ENCODE peak calls at places on chromosomes 13 and 19, in five cellular contexts. L, N, F, P and A are unnamed samples.

GRCh38 chr19:58218899-58219298 is 9.8 kb upstream of the ZNF544 start:
- DNase-seq in L (peak; percentile 25), N (no peak), F (no peak), P (peak; percentile 41), A (no peak)

GRCh38 chr13:45341799-45342584 is 1.0 kb upstream of the TPT1 start:
- DNase-seq in L (peak; percentile 82), N (no peak), F (peak; percentile 66), P (peak; percentile 71), A (peak; percentile 82)

GRCh38 chr19:48975947-48976847 is 11.1 kb downstream of the FTL start:
- DNase-seq in L (no peak), N (no peak), F (no peak), P (peak; percentile 72), A (no peak)

GRCh38 chr19:49888478-49888901 is 8.2 kb downstream of the IL4I1 start:
- DNase-seq in L (no peak), N (no peak), F (no peak), P (no peak), A (no peak)

GRCh38 chr13:91166714-91167511 is 180.6 kb upstream of the MIR17HG start:
- DNase-seq in L (no peak), N (no peak), F (no peak), P (peak; percentile 44), A (no peak)

GRCh38 chr13:62176051-62176450 is 760.4 kb upstream of the PCDH20 start:
- DNase-seq in L (no peak), N (no peak), F (no peak), P (no peak), A (no peak)

GRCh38 chr19:36686365-36687213 is 823 bp upstream of the ZNF567 start:
- DNase-seq in L (peak; percentile 23), N (peak; percentile 25), F (no peak), P (no peak), A (no peak)

GRCh38 chr13:49821216-49821820 is 28.8 kb upstream of the KPNA3 start:
- DNase-seq in L (no peak), N (no peak), F (no peak), P (no peak), A (peak; percentile 4)

GRCh38 chr19:51507640-51508058 is 6.0 kb upstream of the SIGLEC12 start:
- DNase-seq in L (no peak), N (no peak), F (no peak), P (no peak), A (no peak)

GRCh38 chr13:82614086-82614485 is 1268.2 kb downstream of the SLITRK1 start:
- DNase-seq in L (peak; percentile 55), N (no peak), F (no peak), P (no peak), A (no peak)

GRCh38 chr19:8334458-8335342 is 8.4 kb downstream of the KANK3 start:
- DNase-seq in L (peak; percentile 93), N (no peak), F (peak; percentile 59), P (peak; percentile 86), A (peak; percentile 34)

GRCh38 chr13:32121316-32121715 is 89.7 kb downstream of the FRY start:
- DNase-seq in L (no peak), N (no peak), F (no peak), P (no peak), A (peak; percentile 68)

DNA sequence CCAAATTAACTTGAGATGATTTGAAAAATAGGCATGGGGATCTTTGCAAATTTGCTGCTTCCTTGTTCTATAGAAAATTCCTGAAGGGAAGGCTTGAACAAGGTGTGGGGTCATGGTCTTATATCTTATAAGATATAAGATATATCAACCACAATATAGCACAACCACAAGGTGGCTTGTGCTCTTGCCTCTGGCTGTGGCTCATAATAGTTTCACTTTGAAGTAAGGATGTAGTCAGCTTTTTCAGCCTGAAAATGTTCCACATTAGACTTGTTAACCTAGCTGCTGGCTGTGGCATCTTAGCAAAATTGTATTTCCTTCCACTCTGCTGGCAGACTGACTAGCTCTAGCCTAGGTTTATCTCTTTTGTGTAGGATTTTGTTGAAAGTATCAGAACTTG is 169.7 kb downstream of the KLF5 start:
- DNase-seq in L (peak; percentile 39), N (no peak), F (no peak), P (no peak), A (no peak)
- TF ChIP-seq CTCF in L (peak; percentile 38), N (no peak), F (no peak), P (peak; percentile 22), A (peak; percentile 22)

GRCh38 chr19:11349171-11349570 is 2.9 kb downstream of the CCDC159 start:
- DNase-seq in L (no peak), N (no peak), F (no peak), P (no peak), A (no peak)
- TF ChIP-seq CTCF in L (no peak), N (no peak), F (no peak), P (no peak), A (no peak)

GRCh38 chr19:14381689-14382474 is 638 bp downstream of the ADGRE5 start:
- DNase-seq in L (peak; percentile 41), N (peak; percentile 48), F (peak; percentile 85), P (no peak), A (peak; percentile 69)
- TF ChIP-seq CTCF in L (no peak), N (no peak), F (no peak), P (no peak), A (peak; percentile 3)

DNA sequence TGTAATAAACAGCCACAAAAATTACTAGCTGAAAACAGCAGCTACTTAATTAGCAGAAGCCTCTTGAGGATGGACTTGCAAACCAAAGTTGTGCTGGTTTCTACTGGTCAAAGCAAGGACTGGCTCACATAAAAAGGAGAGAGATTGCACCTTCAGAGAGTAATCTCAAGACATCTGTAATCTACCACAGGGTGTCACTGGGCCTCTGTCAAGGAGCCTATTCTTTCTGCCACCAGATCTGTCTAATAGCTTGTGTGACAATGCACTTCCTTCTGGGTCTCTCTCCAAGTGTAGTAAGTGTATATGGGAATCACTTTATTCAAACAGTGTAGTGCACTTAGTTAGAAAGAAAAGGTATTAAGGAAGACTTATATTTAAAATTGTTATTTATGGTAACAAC is 24.4 kb upstream of the ZNF561 start:
- DNase-seq in L (peak; percentile 2), N (no peak), F (no peak), P (no peak), A (no peak)
- TF ChIP-seq CTCF in L (no peak), N (no peak), F (no peak), P (no peak), A (no peak)

DNA sequence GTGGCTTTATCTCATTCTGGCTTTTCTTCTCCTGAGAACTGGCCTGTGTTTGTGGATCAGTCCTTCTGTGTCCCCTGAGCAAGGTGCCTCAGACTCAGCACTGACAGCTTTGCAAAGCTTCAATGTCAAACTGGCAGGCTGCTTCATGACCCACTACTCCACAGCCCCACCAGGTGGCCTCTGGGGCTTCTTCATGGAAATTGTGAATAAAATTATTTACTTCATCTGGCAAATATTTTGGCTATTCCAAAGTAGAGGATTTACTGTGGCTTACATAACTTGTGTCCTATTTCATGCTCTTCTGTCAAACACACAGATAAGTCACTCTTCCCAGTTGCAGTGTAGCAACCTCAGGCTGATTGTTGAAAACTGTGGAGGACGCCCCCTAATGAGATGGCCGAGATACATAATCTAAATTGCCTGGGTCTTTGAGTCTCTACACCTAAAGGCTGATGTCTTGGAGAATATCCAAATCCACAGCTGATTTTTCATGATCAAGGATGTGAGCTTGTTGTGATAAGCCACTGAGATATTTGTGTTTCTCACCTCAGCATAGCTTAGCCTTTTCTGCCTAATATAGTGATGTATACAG is 721.9 kb upstream of the SLC10A2 start:
- DNase-seq in L (peak; percentile 9), N (peak; percentile 25), F (no peak), P (no peak), A (no peak)
- TF ChIP-seq CTCF in L (peak; percentile 26), N (peak; percentile 37), F (no peak), P (no peak), A (no peak)

GRCh38 chr13:42835012-42835411 is 53.6 kb downstream of the FAM216B start:
- DNase-seq in L (no peak), N (no peak), F (no peak), P (no peak), A (no peak)

GRCh38 chr13:42832341-42833153 is 51.2 kb downstream of the FAM216B start:
- DNase-seq in L (peak; percentile 87), N (peak; percentile 28), F (no peak), P (no peak), A (peak; percentile 96)

GRCh38 chr13:42836930-42837329 is 55.5 kb downstream of the FAM216B start:
- DNase-seq in L (peak; percentile 27), N (peak; percentile 9), F (no peak), P (no peak), A (peak; percentile 74)
- TF ChIP-seq CTCF in L (peak; percentile 52), N (peak; percentile 21), F (no peak), P (peak; percentile 57), A (peak; percentile 47)